ENCODE peak calls at places on chromosomes 11 and 22, in seven cellular contexts. G is GM23338, M is HCT116, T is hepatocyte, H is PC-3, V is neural progenitor cell, Q is GM23248. X is an unnamed sample.

GRCh38 chr11:82930229-82930628 is 28.7 kb downstream of the DDIAS start:
- DNase-seq in M (no peak), V (no peak), H (no peak), G (no peak), Q (no peak), T (no peak), X (no peak)

GRCh38 chr11:126821832-126822231 is 178.7 kb downstream of the KIRREL3 start:
- DNase-seq in T (no peak), Q (no peak), V (no peak), H (no peak), M (no peak), G (no peak), X (no peak)

GRCh38 chr22:48721394-48721666 is 1106.3 kb downstream of the BRD1 start:
- DNase-seq in T (no peak), M (no peak), Q (no peak), G (no peak), H (no peak), V (no peak), X (no peak)

GRCh38 chr11:121241300-121242176 is 51.0 kb upstream of the SC5D start:
- DNase-seq in T (no peak), G (no peak), V (peak; percentile 42), M (no peak), H (no peak), Q (no peak), X (no peak)

GRCh38 chr11:21072517-21072916 is 403.1 kb downstream of the NELL1 start:
- DNase-seq in M (no peak), T (no peak), G (no peak), Q (no peak), H (no peak), V (no peak), X (peak; percentile 62)

GRCh38 chr11:35029979-35030378 is 109.0 kb upstream of the CD44 start:
- DNase-seq in V (no peak), T (no peak), H (peak; percentile 72), G (peak; percentile 20), Q (peak; percentile 97), M (no peak), X (no peak)

GRCh38 chr11:15699978-15700377 is 585.3 kb downstream of the INSC start:
- DNase-seq in V (no peak), M (no peak), Q (no peak), H (no peak), T (no peak), G (no peak), X (no peak)

GRCh38 chr11:83070044-83070877 is 1.4 kb downstream of the RAB30 start:
- DNase-seq in V (peak; percentile 44), H (peak; percentile 84), M (no peak), T (peak; percentile 23), Q (peak; percentile 75), G (peak; percentile 80), X (no peak)

GRCh38 chr11:57103899-57104605 is 77.7 kb upstream of the LRRC55 start:
- DNase-seq in G (no peak), T (no peak), Q (no peak), M (no peak), V (no peak), H (no peak), X (no peak)

GRCh38 chr11:36352919-36353318 is 56.8 kb downstream of the PRR5L start:
- DNase-seq in Q (no peak), M (no peak), T (no peak), G (no peak), H (no peak), V (no peak), X (no peak)

GRCh38 chr11:48012051-48012391 is 31.7 kb downstream of the PTPRJ start:
- DNase-seq in G (no peak), Q (no peak), H (no peak), M (no peak), T (no peak), V (no peak), X (no peak)

GRCh38 chr22:36384766-36385400 is 2.9 kb downstream of the MYH9 start:
- DNase-seq in H (no peak), V (peak; percentile 79), T (no peak), G (peak; percentile 75), M (no peak), Q (peak; percentile 38), X (peak; percentile 59)

GRCh38 chr11:114368918-114369680 is 31.2 kb downstream of the C11orf71 start:
- DNase-seq in Q (no peak), V (no peak), M (no peak), H (peak; percentile 80), T (no peak), G (no peak), X (no peak)

GRCh38 chr11:13324709-13325108 is 47.1 kb downstream of the BMAL1 start:
- DNase-seq in T (no peak), M (no peak), H (no peak), Q (no peak), G (no peak), V (no peak), X (no peak)

GRCh38 chr11:85918910-85919794 is 64.0 kb downstream of the CCDC83 start:
- DNase-seq in M (no peak), T (no peak), H (no peak), Q (peak; percentile 17), V (peak; percentile 7), G (no peak), X (no peak)

GRCh38 chr11:3221408-3222002 is 2.9 kb upstream of the MRGPRG start:
- DNase-seq in Q (peak; percentile 10), T (no peak), G (no peak), H (no peak), M (no peak), V (no peak), X (no peak)

GRCh38 chr11:33970984-33971466 is 79.1 kb upstream of the LMO2 start:
- DNase-seq in G (peak; percentile 81), T (peak; percentile 77), H (peak; percentile 69), Q (peak; percentile 83), M (peak; percentile 64), V (peak; percentile 70), X (no peak)

GRCh38 chr11:93198221-93198650 is 445 bp upstream of the SLC36A4 start:
- DNase-seq in Q (peak; percentile 54), V (no peak), T (no peak), M (no peak), G (no peak), H (peak; percentile 55), X (peak; percentile 47)

GRCh38 chr11:113181094-113181493 is 133.3 kb upstream of the TTC12 start:
- DNase-seq in T (no peak), M (no peak), G (no peak), H (no peak), V (no peak), Q (no peak), X (peak; percentile 48)

GRCh38 chr22:39181356-39181755 is 28.9 kb upstream of the CBX7 start:
- DNase-seq in Q (no peak), M (no peak), T (no peak), V (no peak), H (no peak), G (no peak), X (no peak)

GRCh38 chr11:38593649-38594048 is 1995.6 kb upstream of the RAG2 start:
- DNase-seq in G (no peak), Q (no peak), T (no peak), V (no peak), H (peak; percentile 33), M (no peak), X (no peak)

GRCh38 chr11:74466916-74467885 is at the start of gene KCNE3:
- DNase-seq in M (no peak), Q (peak; percentile 44), T (peak; percentile 56), G (peak; percentile 77), H (no peak), V (peak; percentile 40), X (no peak)

GRCh38 chr11:43581370-43582023 is 99.0 kb upstream of the HSD17B12 start:
- DNase-seq in Q (no peak), G (no peak), H (no peak), M (no peak), T (no peak), V (no peak), X (no peak)
- TF ChIP-seq EZH2 in Q (peak; percentile 95), G (peak; percentile 97), H (no peak), M (no peak), T (peak; percentile 41), V (peak; percentile 73), X (no peak)

DNA sequence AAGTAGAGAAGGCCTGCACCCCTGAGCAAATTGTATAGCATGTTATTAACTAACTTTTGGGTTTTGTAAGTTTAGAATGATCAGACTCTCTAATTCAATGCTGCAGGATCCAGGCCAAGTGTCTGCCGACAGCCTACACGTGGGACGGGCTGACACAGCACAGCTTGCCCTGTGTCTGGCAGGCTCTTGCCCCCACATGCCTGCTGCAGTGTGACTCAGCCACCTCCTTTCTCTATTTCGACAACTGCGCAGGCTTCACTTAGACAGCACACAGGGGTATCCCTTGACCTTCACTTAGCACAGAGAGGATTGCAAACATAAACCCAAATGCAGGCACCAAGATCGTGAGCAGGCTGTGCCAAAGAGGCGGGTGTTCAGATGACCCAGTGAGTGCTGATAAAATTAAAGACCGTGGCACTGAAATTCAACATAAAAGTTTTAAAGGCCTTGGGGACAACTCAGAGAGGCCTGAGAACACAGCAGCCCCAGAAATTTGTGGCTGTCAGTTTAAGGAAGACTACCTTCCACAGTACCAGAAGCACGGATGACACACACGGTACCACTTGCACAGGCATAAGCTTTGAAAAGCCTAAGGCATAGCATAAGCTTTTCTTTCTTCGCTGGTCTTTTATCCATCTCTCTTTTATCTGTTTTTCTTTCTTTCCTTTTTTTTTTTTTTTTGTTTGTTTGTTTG is 37.8 kb downstream of the SCN3B start:
- DNase-seq in Q (peak; percentile 96), M (no peak), T (peak; percentile 46), V (no peak), G (no peak), H (no peak), X (no peak)
- TF ChIP-seq EZH2phosphoT487 in Q (no peak), M (no peak), T (no peak), V (no peak), G (no peak), H (no peak), X (no peak)

GRCh38 chr11:134454146-134454690 is 42.2 kb upstream of the B3GAT1 start:
- DNase-seq in T (no peak), Q (no peak), H (no peak), M (no peak), V (no peak), G (no peak), X (no peak)
- H3K4me2 ChIP-seq in T (no peak overlapping the region), Q (no peak overlapping the region), H (no peak overlapping the region), M (no peak overlapping the region), V (no peak overlapping the region), G (no peak overlapping the region), X (no peak overlapping the region)

DNA sequence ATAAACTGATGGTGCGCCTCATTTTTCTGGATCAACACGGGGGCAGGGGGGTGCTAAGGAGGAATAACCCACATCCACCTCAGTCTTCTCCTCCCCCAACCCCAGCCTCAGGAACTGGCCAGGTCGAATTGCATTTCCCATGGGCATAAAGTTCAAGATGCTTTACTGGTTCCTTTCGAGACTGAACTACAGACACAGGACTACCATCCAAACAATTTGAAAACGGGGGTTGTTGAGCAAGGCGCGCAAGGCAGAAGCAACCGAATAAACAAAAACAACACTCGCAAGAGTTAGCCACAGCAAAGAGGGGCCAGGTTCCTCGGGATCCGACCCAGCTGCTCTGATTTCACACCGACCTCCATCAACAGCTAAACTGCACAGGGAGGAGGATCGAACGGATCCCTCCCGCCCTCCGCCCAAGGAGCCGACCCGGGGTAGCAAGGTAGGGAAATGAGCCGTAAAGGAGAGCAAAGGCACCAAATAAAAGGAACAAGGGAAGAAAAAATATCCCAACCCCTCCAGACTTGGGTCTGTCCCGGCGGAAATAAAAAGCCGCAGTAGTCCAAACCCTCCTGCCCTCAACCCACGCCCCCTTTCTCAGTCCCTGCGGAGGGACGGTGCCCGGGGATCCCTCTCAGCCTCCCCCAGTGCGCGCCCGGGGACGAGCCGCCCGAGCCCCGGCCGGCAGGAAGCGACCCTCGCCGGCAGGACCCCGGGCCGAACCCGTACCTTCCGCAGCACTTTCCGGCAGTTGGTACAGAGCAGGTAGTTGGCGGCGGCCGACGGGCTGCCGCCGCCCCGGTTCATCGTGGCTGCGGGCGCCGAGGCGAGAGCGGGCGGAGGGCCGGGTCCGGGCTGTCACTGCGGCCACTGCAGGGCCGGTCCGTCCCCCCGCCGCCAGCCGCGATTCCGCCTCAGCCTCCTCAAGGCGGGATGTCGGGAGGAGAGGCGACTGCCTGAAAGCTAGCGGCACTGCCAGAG is 658 bp downstream of the SESN3 start:
- DNase-seq in V (peak; percentile 53), G (peak; percentile 51), M (no peak), T (peak; percentile 47), Q (peak; percentile 55), H (no peak), X (peak; percentile 34)
- TF ChIP-seq EZH2 in V (no peak), G (no peak), M (no peak), T (no peak), Q (no peak), H (peak; percentile 90), X (no peak)